ENCODE peak calls at places on chromosomes 1 and 21, in seven cellular contexts. One of them, this sample, is unnamed.

GRCh38 chr1:90558754-90559378 is 158.2 kb downstream of the BARHL2 start:
- DNase-seq in tibial artery: no peak
- DNase-seq in mesothelial cell of epicardium: no peak
- DNase-seq in HL-60: no peak
- DNase-seq in IMR-90: no peak
- DNase-seq in endothelial cell: no peak
- DNase-seq in upper lobe of left lung: no peak
- DNase-seq in this sample: no peak

GRCh38 chr1:208209286-208209685 is 34.9 kb downstream of the PLXNA2 start:
- DNase-seq in tibial artery: no peak
- DNase-seq in upper lobe of left lung: no peak
- DNase-seq in IMR-90: no peak
- DNase-seq in mesothelial cell of epicardium: no peak
- DNase-seq in HL-60: no peak
- DNase-seq in endothelial cell: no peak
- DNase-seq in this sample: no peak

GRCh38 chr21:45019076-45019886 is 55.1 kb upstream of the ADARB1 start:
- DNase-seq in mesothelial cell of epicardium: peak; percentile 25
- DNase-seq in tibial artery: peak; percentile 72
- DNase-seq in endothelial cell: no peak
- DNase-seq in upper lobe of left lung: no peak
- DNase-seq in IMR-90: no peak
- DNase-seq in HL-60: no peak
- DNase-seq in this sample: peak; percentile 11

GRCh38 chr1:201643835-201644104 is 104.8 kb downstream of the NAV1 start:
- DNase-seq in HL-60: no peak
- DNase-seq in mesothelial cell of epicardium: no peak
- DNase-seq in IMR-90: no peak
- DNase-seq in endothelial cell: no peak
- DNase-seq in upper lobe of left lung: no peak
- DNase-seq in tibial artery: no peak
- DNase-seq in this sample: no peak

GRCh38 chr1:84855168-84855567 is 37.8 kb downstream of the LPAR3 start:
- DNase-seq in IMR-90: peak; percentile 41
- DNase-seq in mesothelial cell of epicardium: no peak
- DNase-seq in HL-60: no peak
- DNase-seq in endothelial cell: no peak
- DNase-seq in tibial artery: no peak
- DNase-seq in upper lobe of left lung: no peak
- DNase-seq in this sample: no peak

GRCh38 chr1:227886993-227887696 is 60.6 kb downstream of the WNT9A start:
- DNase-seq in tibial artery: peak; percentile 54
- DNase-seq in mesothelial cell of epicardium: peak; percentile 63
- DNase-seq in upper lobe of left lung: peak; percentile 88
- DNase-seq in endothelial cell: peak; percentile 44
- DNase-seq in HL-60: no peak
- DNase-seq in IMR-90: peak; percentile 45
- DNase-seq in this sample: peak; percentile 14

GRCh38 chr21:21897275-21897883 is 899.2 kb downstream of the NCAM2 start:
- DNase-seq in mesothelial cell of epicardium: no peak
- DNase-seq in upper lobe of left lung: no peak
- DNase-seq in endothelial cell: no peak
- DNase-seq in tibial artery: no peak
- DNase-seq in IMR-90: no peak
- DNase-seq in HL-60: no peak
- DNase-seq in this sample: no peak

GRCh38 chr1:230205719-230206198 is 138.7 kb downstream of the GALNT2 start:
- DNase-seq in mesothelial cell of epicardium: no peak
- DNase-seq in tibial artery: no peak
- DNase-seq in HL-60: no peak
- DNase-seq in endothelial cell: no peak
- DNase-seq in IMR-90: peak; percentile 65
- DNase-seq in upper lobe of left lung: no peak
- DNase-seq in this sample: no peak

GRCh38 chr1:104163912-104164476 is 414.3 kb downstream of the AMY1C start:
- DNase-seq in upper lobe of left lung: no peak
- DNase-seq in tibial artery: no peak
- DNase-seq in IMR-90: no peak
- DNase-seq in endothelial cell: no peak
- DNase-seq in HL-60: no peak
- DNase-seq in mesothelial cell of epicardium: no peak
- DNase-seq in this sample: no peak

GRCh38 chr1:1137256-1138045 is 21.6 kb upstream of the C1orf159 start:
- DNase-seq in tibial artery: no peak
- DNase-seq in endothelial cell: no peak
- DNase-seq in mesothelial cell of epicardium: no peak
- DNase-seq in HL-60: peak; percentile 12
- DNase-seq in IMR-90: no peak
- DNase-seq in upper lobe of left lung: peak; percentile 86
- DNase-seq in this sample: no peak

GRCh38 chr1:37676281-37677243 is 15.8 kb upstream of the CDCA8 start:
- DNase-seq in IMR-90: no peak
- DNase-seq in tibial artery: no peak
- DNase-seq in endothelial cell: no peak
- DNase-seq in mesothelial cell of epicardium: no peak
- DNase-seq in HL-60: no peak
- DNase-seq in upper lobe of left lung: no peak
- DNase-seq in this sample: no peak

GRCh38 chr1:208107817-208108608 is 136.2 kb downstream of the PLXNA2 start:
- DNase-seq in mesothelial cell of epicardium: no peak
- DNase-seq in HL-60: no peak
- DNase-seq in endothelial cell: no peak
- DNase-seq in tibial artery: peak; percentile 48
- DNase-seq in upper lobe of left lung: peak; percentile 66
- DNase-seq in IMR-90: peak; percentile 77
- DNase-seq in this sample: no peak

GRCh38 chr1:54786778-54787177 is 14.3 kb downstream of the TTC22 start:
- DNase-seq in HL-60: no peak
- DNase-seq in tibial artery: no peak
- DNase-seq in IMR-90: no peak
- DNase-seq in mesothelial cell of epicardium: no peak
- DNase-seq in upper lobe of left lung: no peak
- DNase-seq in endothelial cell: no peak
- DNase-seq in this sample: no peak

GRCh38 chr1:167404161-167404888 is 114.0 kb downstream of the CD247 start:
- DNase-seq in endothelial cell: no peak
- DNase-seq in IMR-90: no peak
- DNase-seq in mesothelial cell of epicardium: no peak
- DNase-seq in tibial artery: no peak
- DNase-seq in HL-60: no peak
- DNase-seq in upper lobe of left lung: no peak
- DNase-seq in this sample: no peak

GRCh38 chr1:84936116-84936810 is 43.3 kb upstream of the LPAR3 start:
- DNase-seq in mesothelial cell of epicardium: no peak
- DNase-seq in IMR-90: peak; percentile 72
- DNase-seq in tibial artery: no peak
- DNase-seq in HL-60: peak; percentile 45
- DNase-seq in endothelial cell: peak; percentile 35
- DNase-seq in upper lobe of left lung: no peak
- DNase-seq in this sample: no peak

GRCh38 chr1:183023146-183023600 is at the start of gene LAMC1:
- DNase-seq in upper lobe of left lung: peak; percentile 93
- DNase-seq in mesothelial cell of epicardium: peak; percentile 75
- DNase-seq in endothelial cell: peak; percentile 90
- DNase-seq in tibial artery: peak; percentile 71
- DNase-seq in HL-60: no peak
- DNase-seq in IMR-90: peak; percentile 80
- DNase-seq in this sample: peak; percentile 83

GRCh38 chr21:31866077-31866511 is 6.7 kb upstream of the HUNK start:
- DNase-seq in upper lobe of left lung: peak; percentile 91
- DNase-seq in IMR-90: peak; percentile 62
- DNase-seq in mesothelial cell of epicardium: peak; percentile 78
- DNase-seq in endothelial cell: peak; percentile 92
- DNase-seq in tibial artery: peak; percentile 75
- DNase-seq in HL-60: peak; percentile 66
- DNase-seq in this sample: peak; percentile 81
- TF ChIP-seq CTCF in upper lobe of left lung: peak; percentile 81
- TF ChIP-seq CTCF in IMR-90: peak; percentile 84
- TF ChIP-seq CTCF in mesothelial cell of epicardium: peak; percentile 97
- TF ChIP-seq CTCF in endothelial cell: peak; percentile 94
- TF ChIP-seq CTCF in tibial artery: peak; percentile 86
- TF ChIP-seq CTCF in HL-60: peak; percentile 58
- TF ChIP-seq CTCF in this sample: peak; percentile 92

GRCh38 chr1:91755888-91756287 is 130.1 kb downstream of the TGFBR3 start:
- DNase-seq in IMR-90: no peak
- DNase-seq in HL-60: no peak
- DNase-seq in endothelial cell: no peak
- DNase-seq in upper lobe of left lung: no peak
- DNase-seq in mesothelial cell of epicardium: no peak
- DNase-seq in tibial artery: no peak
- DNase-seq in this sample: no peak

GRCh38 chr1:91755176-91755575 is 130.8 kb downstream of the TGFBR3 start:
- DNase-seq in tibial artery: peak; percentile 70
- DNase-seq in HL-60: no peak
- DNase-seq in upper lobe of left lung: no peak
- DNase-seq in endothelial cell: no peak
- DNase-seq in mesothelial cell of epicardium: no peak
- DNase-seq in IMR-90: peak; percentile 48
- DNase-seq in this sample: no peak

GRCh38 chr1:91752324-91752723 is 133.6 kb downstream of the TGFBR3 start:
- DNase-seq in mesothelial cell of epicardium: no peak
- DNase-seq in HL-60: no peak
- DNase-seq in tibial artery: no peak
- DNase-seq in endothelial cell: no peak
- DNase-seq in upper lobe of left lung: no peak
- DNase-seq in IMR-90: no peak
- DNase-seq in this sample: no peak

GRCh38 chr1:91754348-91754747 is 131.6 kb downstream of the TGFBR3 start:
- DNase-seq in upper lobe of left lung: no peak
- DNase-seq in mesothelial cell of epicardium: no peak
- DNase-seq in IMR-90: peak; percentile 79
- DNase-seq in tibial artery: no peak
- DNase-seq in HL-60: no peak
- DNase-seq in endothelial cell: no peak
- DNase-seq in this sample: no peak

GRCh38 chr1:91753878-91754277 is 132.1 kb downstream of the TGFBR3 start:
- DNase-seq in IMR-90: no peak
- DNase-seq in tibial artery: no peak
- DNase-seq in mesothelial cell of epicardium: no peak
- DNase-seq in HL-60: no peak
- DNase-seq in upper lobe of left lung: no peak
- DNase-seq in endothelial cell: no peak
- DNase-seq in this sample: no peak
- TF ChIP-seq CTCF in IMR-90: no peak
- TF ChIP-seq CTCF in tibial artery: no peak
- TF ChIP-seq CTCF in mesothelial cell of epicardium: no peak
- TF ChIP-seq CTCF in HL-60: no peak
- TF ChIP-seq CTCF in upper lobe of left lung: no peak
- TF ChIP-seq CTCF in endothelial cell: no peak
- TF ChIP-seq CTCF in this sample: no peak

DNA sequence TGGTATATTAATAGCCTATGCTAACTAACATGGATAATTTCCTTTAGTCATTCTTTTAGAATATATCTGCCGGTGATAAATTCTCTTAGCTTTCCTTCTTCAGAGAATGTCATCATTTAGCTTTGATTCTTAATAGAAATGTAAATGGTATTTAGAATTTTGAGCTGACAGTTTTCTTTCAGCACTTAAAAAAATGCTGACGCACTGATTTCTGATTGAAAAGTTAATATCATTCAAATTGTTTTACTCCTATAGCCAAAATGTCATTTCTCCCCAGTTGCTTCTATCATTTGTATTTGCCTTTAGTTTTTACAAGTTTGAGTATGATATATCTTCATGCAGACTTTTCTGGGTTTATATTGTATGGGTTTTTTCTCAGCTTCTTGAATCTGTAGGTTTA is 668.0 kb downstream of the LTN1 start:
- DNase-seq in mesothelial cell of epicardium: no peak
- DNase-seq in upper lobe of left lung: no peak
- DNase-seq in tibial artery: no peak
- DNase-seq in HL-60: no peak
- DNase-seq in IMR-90: no peak
- DNase-seq in endothelial cell: no peak
- DNase-seq in this sample: no peak
- TF ChIP-seq CTCF in mesothelial cell of epicardium: no peak
- TF ChIP-seq CTCF in upper lobe of left lung: no peak
- TF ChIP-seq CTCF in tibial artery: no peak
- TF ChIP-seq CTCF in HL-60: no peak
- TF ChIP-seq CTCF in IMR-90: no peak
- TF ChIP-seq CTCF in endothelial cell: no peak
- TF ChIP-seq CTCF in this sample: no peak

GRCh38 chr1:79264285-79264684 is 257.8 kb upstream of the ADGRL4 start:
- DNase-seq in tibial artery: no peak
- DNase-seq in mesothelial cell of epicardium: no peak
- DNase-seq in upper lobe of left lung: no peak
- DNase-seq in HL-60: no peak
- DNase-seq in IMR-90: no peak
- DNase-seq in endothelial cell: no peak
- DNase-seq in this sample: no peak

GRCh38 chr1:79262745-79263258 is 256.3 kb upstream of the ADGRL4 start:
- DNase-seq in tibial artery: no peak
- DNase-seq in endothelial cell: no peak
- DNase-seq in mesothelial cell of epicardium: no peak
- DNase-seq in upper lobe of left lung: no peak
- DNase-seq in HL-60: no peak
- DNase-seq in IMR-90: no peak
- DNase-seq in this sample: no peak

GRCh38 chr1:79255421-79255820 is 248.9 kb upstream of the ADGRL4 start:
- DNase-seq in endothelial cell: no peak
- DNase-seq in HL-60: no peak
- DNase-seq in IMR-90: no peak
- DNase-seq in tibial artery: no peak
- DNase-seq in mesothelial cell of epicardium: no peak
- DNase-seq in upper lobe of left lung: no peak
- DNase-seq in this sample: no peak

GRCh38 chr1:79264975-79265818 is 258.7 kb upstream of the ADGRL4 start:
- DNase-seq in HL-60: no peak
- DNase-seq in endothelial cell: no peak
- DNase-seq in tibial artery: no peak
- DNase-seq in IMR-90: no peak
- DNase-seq in mesothelial cell of epicardium: no peak
- DNase-seq in upper lobe of left lung: no peak
- DNase-seq in this sample: no peak

DNA sequence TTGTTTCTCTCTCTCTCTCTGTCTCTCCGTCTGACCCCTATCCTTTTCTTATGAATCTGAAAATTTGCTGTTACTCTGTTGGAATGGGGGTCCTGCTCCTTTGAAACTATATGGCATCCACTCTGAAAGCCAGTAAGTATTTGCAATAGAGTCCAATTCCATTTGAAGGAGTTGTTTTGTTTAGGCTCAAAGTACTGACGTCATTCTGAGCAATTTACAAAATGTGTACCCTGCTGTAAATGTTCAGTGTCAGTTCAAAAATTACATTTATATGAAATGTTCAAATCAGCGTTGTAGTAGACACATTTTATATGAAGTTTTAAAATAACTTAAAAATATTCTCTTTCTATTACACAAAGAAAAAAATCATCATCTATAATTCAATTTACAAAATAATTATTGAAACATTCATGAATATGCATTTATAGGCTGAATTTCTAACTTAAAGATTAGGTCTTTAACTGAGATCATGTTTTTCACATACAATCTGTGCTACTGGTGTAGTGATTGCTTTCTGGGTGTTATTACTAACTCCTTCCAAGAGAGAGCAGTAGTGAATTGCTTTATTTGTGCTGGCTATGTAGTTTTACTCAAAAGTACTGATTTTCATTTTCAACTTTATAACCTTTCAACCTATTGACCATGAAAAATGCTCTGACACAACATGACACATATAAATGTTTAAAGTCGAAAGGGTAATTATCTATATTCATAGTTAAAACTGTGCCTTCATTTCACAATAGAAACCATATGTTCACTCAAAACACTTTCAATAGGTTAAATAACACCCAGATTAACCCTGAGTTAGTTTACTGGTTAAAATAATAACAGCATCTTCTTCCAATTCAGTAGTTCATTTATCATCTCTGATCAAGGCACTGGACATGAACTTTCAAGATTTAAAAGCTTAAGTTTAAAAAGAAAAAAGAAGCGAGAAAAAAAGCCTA is 253.1 kb upstream of the ADGRL4 start:
- DNase-seq in endothelial cell: no peak
- DNase-seq in HL-60: no peak
- DNase-seq in mesothelial cell of epicardium: no peak
- DNase-seq in upper lobe of left lung: no peak
- DNase-seq in IMR-90: peak; percentile 59
- DNase-seq in tibial artery: no peak
- DNase-seq in this sample: no peak
- TF ChIP-seq CTCF in endothelial cell: no peak
- TF ChIP-seq CTCF in HL-60: no peak
- TF ChIP-seq CTCF in mesothelial cell of epicardium: peak; percentile 13
- TF ChIP-seq CTCF in upper lobe of left lung: no peak
- TF ChIP-seq CTCF in IMR-90: peak; percentile 78
- TF ChIP-seq CTCF in tibial artery: peak; percentile 58
- TF ChIP-seq CTCF in this sample: peak; percentile 73